ENCODE peak calls at places on chromosomes 2 and 18, in six cellular contexts. I is K562, B is HepG2, R is GM12891, A is H1, H is GM12878. U is an unnamed sample.

GRCh38 chr2:222418734-222419133 is 5.6 kb upstream of the SGPP2 start:
- DNase-seq in A (no peak), H (no peak), B (no peak), R (no peak), I (no peak), U (no peak)

GRCh38 chr18:4106407-4107033 is 348.6 kb downstream of the DLGAP1 start:
- DNase-seq in A (peak), B (peak), R (peak), I (peak), H (no peak), U (peak)

GRCh38 chr2:239150125-239151011 is 250.5 kb downstream of the HDAC4 start:
- DNase-seq in B (no peak), A (no peak), R (no peak), I (no peak), H (no peak), U (no peak)

GRCh38 chr2:30282081-30282480 is 50.7 kb downstream of the LBH start:
- DNase-seq in I (no peak), H (no peak), A (no peak), B (no peak), R (no peak), U (no peak)

GRCh38 chr18:74880706-74881289 is 283.1 kb downstream of the ZNF407 start:
- DNase-seq in I (no peak), A (no peak), H (no peak), B (no peak), R (no peak), U (no peak)

GRCh38 chr2:183522441-183522840 is 398.2 kb downstream of the NUP35 start:
- DNase-seq in I (no peak), R (no peak), B (no peak), H (no peak), A (no peak), U (no peak)

GRCh38 chr2:172772637-172773036 is 37.0 kb downstream of the RAPGEF4 start:
- DNase-seq in H (no peak), A (no peak), B (no peak), R (no peak), I (no peak), U (no peak)

GRCh38 chr2:169509230-169509917 is at the start of gene KLHL41:
- DNase-seq in I (no peak), A (no peak), H (no peak), R (no peak), B (no peak), U (no peak)

GRCh38 chr2:188787661-188788044 is 186.5 kb upstream of the COL3A1 start:
- DNase-seq in R (no peak), H (no peak), B (no peak), A (no peak), I (no peak), U (no peak)

GRCh38 chr2:201204655-201205515 is 21.9 kb downstream of the CASP10 start:
- DNase-seq in B (peak), R (no peak), H (no peak), A (no peak), I (no peak), U (no peak)

GRCh38 chr2:237254369-237254861 is 159.5 kb downstream of the COL6A3 start:
- DNase-seq in B (no peak), I (no peak), R (no peak), A (no peak), H (no peak), U (no peak)

GRCh38 chr2:33378551-33379220 is 97.8 kb upstream of the RASGRP3 start:
- DNase-seq in B (no peak), A (no peak), H (no peak), R (no peak), I (no peak), U (no peak)

GRCh38 chr2:109058215-109058614 is 69.2 kb upstream of the EDAR start:
- DNase-seq in B (no peak), R (no peak), I (no peak), A (no peak), H (no peak), U (no peak)

GRCh38 chr18:76686737-76687231 is 135.6 kb upstream of the ZNF236 start:
- DNase-seq in R (peak), I (no peak), A (peak), B (peak), H (peak), U (no peak)

GRCh38 chr18:54946149-54946581 is 13.1 kb downstream of the CCDC68 start:
- DNase-seq in A (no peak), R (no peak), B (peak), H (peak), I (peak), U (no peak)

GRCh38 chr2:169232551-169233154 is 129.7 kb downstream of the LRP2 start:
- DNase-seq in R (no peak), H (no peak), B (no peak), A (no peak), I (no peak), U (no peak)

GRCh38 chr2:37775908-37776250 is 104.4 kb upstream of the CDC42EP3 start:
- DNase-seq in A (no peak), R (no peak), B (no peak), H (no peak), I (no peak), U (no peak)

GRCh38 chr2:176582990-176583481 is 313.8 kb downstream of the MTX2 start:
- DNase-seq in A (no peak), R (no peak), B (peak), I (peak), H (no peak), U (no peak)

GRCh38 chr2:37776487-37776886 is 105.0 kb upstream of the CDC42EP3 start:
- DNase-seq in I (no peak), B (no peak), A (no peak), R (no peak), H (no peak), U (no peak)

GRCh38 chr18:6589979-6590725 is 139.4 kb upstream of the ARHGAP28 start:
- DNase-seq in A (no peak), H (no peak), B (no peak), I (no peak), R (no peak), U (no peak)

GRCh38 chr2:12027136-12027535 is 280.7 kb downstream of the LPIN1 start:
- DNase-seq in I (no peak), H (no peak), B (no peak), A (no peak), R (no peak), U (no peak)

GRCh38 chr2:176129013-176129796 is at the start of gene HOXD8:
- DNase-seq in I (peak), A (peak), H (no peak), R (no peak), B (no peak), U (no peak)

GRCh38 chr2:101697794-101698418 is 399 bp downstream of the MAP4K4 start:
- DNase-seq in I (no peak), A (peak), H (no peak), B (no peak), R (peak), U (no peak)

GRCh38 chr2:101696272-101697123 is 1.0 kb upstream of the MAP4K4 start:
- DNase-seq in I (no peak), B (no peak), A (no peak), R (no peak), H (no peak), U (no peak)

GRCh38 chr2:101698419-101699190 is 1.1 kb downstream of the MAP4K4 start:
- DNase-seq in A (no peak), H (no peak), B (no peak), I (peak), R (no peak), U (no peak)

GRCh38 chr2:101699191-101699938 is 1.9 kb downstream of the MAP4K4 start:
- DNase-seq in A (no peak), R (no peak), H (no peak), I (no peak), B (no peak), U (no peak)

DNA sequence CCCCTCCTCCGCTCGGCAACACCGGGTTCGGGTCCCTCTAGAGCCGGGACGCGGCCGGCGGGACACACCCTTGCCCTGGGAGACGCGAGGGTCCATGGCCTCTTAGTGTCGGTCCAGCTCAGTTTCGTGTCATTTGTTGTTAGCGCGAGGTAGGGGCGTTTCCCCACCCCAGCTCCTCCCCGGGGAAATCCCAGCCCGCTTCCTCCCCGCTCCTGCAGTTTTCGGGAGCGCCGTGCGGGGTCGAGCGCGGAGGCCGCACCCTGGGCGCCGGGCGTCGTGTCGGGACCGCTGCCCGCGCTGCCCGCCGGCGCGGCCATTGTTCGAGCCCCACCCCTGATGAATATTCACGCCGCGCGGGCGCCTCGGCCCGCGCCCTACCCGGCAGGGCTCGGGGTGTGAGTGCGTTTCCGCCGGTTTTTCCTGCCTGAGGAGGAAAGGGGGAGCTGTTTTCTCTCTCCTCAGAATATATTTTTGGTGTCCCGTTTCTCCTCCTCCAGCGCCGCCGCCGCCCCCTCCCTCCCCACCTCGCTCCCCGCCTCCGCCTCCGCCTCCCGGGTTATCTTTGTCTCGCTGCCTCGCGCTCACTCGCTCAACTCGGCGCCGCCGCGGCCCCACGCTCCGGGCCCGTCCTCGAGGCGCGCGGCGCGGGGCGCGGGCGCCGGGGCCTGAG is at the start of gene MAP4K4:
- DNase-seq in H (no peak), I (peak), R (peak), B (peak), A (peak), U (peak)
- TF ChIP-seq POLR2A in H (peak), I (peak), R (no peak), B (peak), A (peak), U (no peak)

GRCh38 chr2:160156084-160156483 is 44.0 kb downstream of the ITGB6 start:
- DNase-seq in R (no peak), B (no peak), A (no peak), I (no peak), H (no peak), U (no peak)

GRCh38 chr2:160156665-160157064 is 43.4 kb downstream of the ITGB6 start:
- DNase-seq in R (no peak), A (no peak), I (no peak), B (no peak), H (no peak), U (no peak)

GRCh38 chr2:160157861-160158813 is 41.9 kb downstream of the ITGB6 start:
- DNase-seq in R (no peak), I (peak), B (no peak), H (no peak), A (no peak), U (no peak)
- TF ChIP-seq TAF1 in R (no peak), I (no peak), B (no peak), H (no peak), A (no peak), U (no peak)

GRCh38 chr2:120737802-120738516 is 2.3 kb downstream of the GLI2 start:
- DNase-seq in I (no peak), R (no peak), A (peak), H (no peak), B (no peak), U (no peak)
- TF ChIP-seq POLR2A in I (no peak), R (no peak), A (no peak), H (no peak), B (no peak), U (no peak)

GRCh38 chr2:166090346-166090745 is 37.5 kb downstream of the SCN1A start:
- DNase-seq in R (no peak), I (no peak), H (no peak), A (no peak), B (peak), U (no peak)

GRCh38 chr2:166088634-166089033 is 39.2 kb downstream of the SCN1A start:
- DNase-seq in B (peak), H (no peak), I (no peak), A (no peak), R (no peak), U (no peak)

GRCh38 chr2:166090900-166091299 is 36.9 kb downstream of the SCN1A start:
- DNase-seq in A (no peak), B (no peak), R (no peak), I (no peak), H (no peak), U (no peak)

GRCh38 chr2:166091439-166091838 is 36.4 kb downstream of the SCN1A start:
- DNase-seq in R (no peak), A (no peak), B (no peak), I (peak), H (no peak), U (no peak)

DNA sequence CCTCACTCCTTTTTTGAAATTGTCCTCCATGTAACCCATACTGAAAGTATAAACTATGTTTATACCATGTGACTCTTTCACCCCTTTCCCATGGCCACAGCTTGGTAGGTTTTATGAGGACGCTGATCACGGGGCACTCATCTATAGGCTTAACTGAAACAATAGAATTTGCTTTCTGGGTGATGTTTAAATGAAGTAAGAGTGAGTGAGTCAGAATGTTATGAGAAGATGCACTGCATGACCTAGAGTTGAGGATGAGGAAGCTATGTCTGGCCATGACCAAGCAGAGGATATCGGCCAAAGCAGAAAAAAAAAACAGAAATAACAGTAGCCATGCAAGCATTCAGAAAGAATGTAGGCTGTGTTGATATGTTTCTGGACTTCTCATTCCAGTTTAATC is 34.9 kb downstream of the SCN1A start:
- DNase-seq in B (no peak), A (no peak), I (no peak), R (no peak), H (no peak), U (no peak)
- TF ChIP-seq TAF1 in B (no peak), A (no peak), I (no peak), R (no peak), H (no peak), U (no peak)

GRCh38 chr2:45276914-45277313 is 267.7 kb upstream of the SIX2 start:
- DNase-seq in R (no peak), B (peak), I (no peak), A (no peak), H (no peak), U (no peak)
- TF ChIP-seq POLR2A in R (no peak), B (no peak), I (no peak), A (no peak), H (no peak), U (no peak)

GRCh38 chr2:47675196-47675825 is 107.6 kb upstream of the MSH6 start:
- DNase-seq in I (no peak), H (no peak), B (no peak), A (no peak), R (no peak), U (no peak)
- TF ChIP-seq TAF1 in I (no peak), H (no peak), B (no peak), A (no peak), R (no peak), U (no peak)